ENCODE peak calls at places on chromosomes 12 and 14, in eight cellular contexts. One of them, this sample, is unnamed.

GRCh38 chr14:82694820-82695219 is 1161.2 kb upstream of the SEL1L start:
- DNase-seq in gastrocnemius medialis: no peak
- DNase-seq in glutamatergic neuron: no peak
- DNase-seq in HFF-Myc: no peak
- DNase-seq in astrocyte of the spinal cord: no peak
- DNase-seq in psoas muscle: no peak
- DNase-seq in cardiac fibroblast: no peak
- DNase-seq in A549: no peak
- DNase-seq in this sample: no peak

GRCh38 chr12:121095544-121096198 is 37.0 kb upstream of the P2RX7 start:
- DNase-seq in gastrocnemius medialis: peak
- DNase-seq in glutamatergic neuron: peak
- DNase-seq in HFF-Myc: peak
- DNase-seq in astrocyte of the spinal cord: peak
- DNase-seq in psoas muscle: peak
- DNase-seq in cardiac fibroblast: peak
- DNase-seq in A549: peak
- DNase-seq in this sample: no peak

GRCh38 chr14:96062506-96062905 is 23.3 kb downstream of the C14orf132 start:
- DNase-seq in gastrocnemius medialis: no peak
- DNase-seq in glutamatergic neuron: no peak
- DNase-seq in HFF-Myc: no peak
- DNase-seq in astrocyte of the spinal cord: no peak
- DNase-seq in psoas muscle: no peak
- DNase-seq in cardiac fibroblast: no peak
- DNase-seq in A549: no peak
- DNase-seq in this sample: no peak

GRCh38 chr12:51593539-51593938 is 2.5 kb downstream of the SCN8A start:
- DNase-seq in gastrocnemius medialis: no peak
- DNase-seq in glutamatergic neuron: no peak
- DNase-seq in HFF-Myc: peak
- DNase-seq in astrocyte of the spinal cord: peak
- DNase-seq in psoas muscle: no peak
- DNase-seq in cardiac fibroblast: peak
- DNase-seq in A549: no peak
- DNase-seq in this sample: peak

GRCh38 chr14:49612671-49613070 is 7.8 kb downstream of the RPL36AL start:
- DNase-seq in gastrocnemius medialis: no peak
- DNase-seq in glutamatergic neuron: no peak
- DNase-seq in HFF-Myc: no peak
- DNase-seq in astrocyte of the spinal cord: no peak
- DNase-seq in psoas muscle: no peak
- DNase-seq in cardiac fibroblast: no peak
- DNase-seq in A549: no peak
- DNase-seq in this sample: no peak

GRCh38 chr12:77968021-77968420 is 137.3 kb downstream of the NAV3 start:
- DNase-seq in gastrocnemius medialis: no peak
- DNase-seq in glutamatergic neuron: no peak
- DNase-seq in HFF-Myc: no peak
- DNase-seq in astrocyte of the spinal cord: no peak
- DNase-seq in psoas muscle: no peak
- DNase-seq in cardiac fibroblast: no peak
- DNase-seq in A549: no peak
- DNase-seq in this sample: no peak

GRCh38 chr12:11723993-11724392 is 74.5 kb downstream of the ETV6 start:
- DNase-seq in gastrocnemius medialis: peak
- DNase-seq in glutamatergic neuron: no peak
- DNase-seq in HFF-Myc: no peak
- DNase-seq in astrocyte of the spinal cord: peak
- DNase-seq in psoas muscle: peak
- DNase-seq in cardiac fibroblast: no peak
- DNase-seq in A549: no peak
- DNase-seq in this sample: no peak

GRCh38 chr12:92502417-92503028 is 200.3 kb upstream of the PLEKHG7 start:
- DNase-seq in gastrocnemius medialis: no peak
- DNase-seq in glutamatergic neuron: no peak
- DNase-seq in HFF-Myc: no peak
- DNase-seq in astrocyte of the spinal cord: no peak
- DNase-seq in psoas muscle: no peak
- DNase-seq in cardiac fibroblast: peak
- DNase-seq in A549: peak
- DNase-seq in this sample: no peak

GRCh38 chr12:132772551-132772950 is 10.9 kb upstream of the ANKLE2 start:
- DNase-seq in gastrocnemius medialis: no peak
- DNase-seq in glutamatergic neuron: no peak
- DNase-seq in HFF-Myc: no peak
- DNase-seq in astrocyte of the spinal cord: no peak
- DNase-seq in psoas muscle: no peak
- DNase-seq in cardiac fibroblast: no peak
- DNase-seq in A549: no peak
- DNase-seq in this sample: no peak

GRCh38 chr12:116246490-116247179 is 30.9 kb downstream of the MED13L start:
- DNase-seq in gastrocnemius medialis: no peak
- DNase-seq in glutamatergic neuron: no peak
- DNase-seq in HFF-Myc: no peak
- DNase-seq in astrocyte of the spinal cord: no peak
- DNase-seq in psoas muscle: no peak
- DNase-seq in cardiac fibroblast: no peak
- DNase-seq in A549: no peak
- DNase-seq in this sample: no peak

GRCh38 chr12:122080149-122081107 is 1.9 kb downstream of the MLXIP start:
- DNase-seq in gastrocnemius medialis: peak
- DNase-seq in glutamatergic neuron: no peak
- DNase-seq in HFF-Myc: peak
- DNase-seq in astrocyte of the spinal cord: peak
- DNase-seq in psoas muscle: peak
- DNase-seq in cardiac fibroblast: peak
- DNase-seq in A549: peak
- DNase-seq in this sample: peak

GRCh38 chr12:4164591-4165558 is 108.7 kb upstream of the CCND2 start:
- DNase-seq in gastrocnemius medialis: no peak
- DNase-seq in glutamatergic neuron: peak
- DNase-seq in HFF-Myc: no peak
- DNase-seq in astrocyte of the spinal cord: peak
- DNase-seq in psoas muscle: peak
- DNase-seq in cardiac fibroblast: peak
- DNase-seq in A549: no peak
- DNase-seq in this sample: peak

GRCh38 chr12:53070901-53071492 is 8.2 kb downstream of the SPRYD3 start:
- DNase-seq in gastrocnemius medialis: no peak
- DNase-seq in glutamatergic neuron: no peak
- DNase-seq in HFF-Myc: no peak
- DNase-seq in astrocyte of the spinal cord: no peak
- DNase-seq in psoas muscle: peak
- DNase-seq in cardiac fibroblast: no peak
- DNase-seq in A549: no peak
- DNase-seq in this sample: no peak

GRCh38 chr14:77103954-77104353 is 5.9 kb downstream of the CIPC start:
- DNase-seq in gastrocnemius medialis: no peak
- DNase-seq in glutamatergic neuron: no peak
- DNase-seq in HFF-Myc: no peak
- DNase-seq in astrocyte of the spinal cord: no peak
- DNase-seq in psoas muscle: no peak
- DNase-seq in cardiac fibroblast: no peak
- DNase-seq in A549: no peak
- DNase-seq in this sample: no peak

GRCh38 chr12:42469355-42470006 is 120.1 kb downstream of the PRICKLE1 start:
- DNase-seq in gastrocnemius medialis: no peak
- DNase-seq in glutamatergic neuron: no peak
- DNase-seq in HFF-Myc: no peak
- DNase-seq in astrocyte of the spinal cord: no peak
- DNase-seq in psoas muscle: no peak
- DNase-seq in cardiac fibroblast: no peak
- DNase-seq in A549: no peak
- DNase-seq in this sample: no peak

GRCh38 chr12:64733857-64734256 is 25.3 kb downstream of the GNS start:
- DNase-seq in gastrocnemius medialis: peak
- DNase-seq in glutamatergic neuron: no peak
- DNase-seq in HFF-Myc: no peak
- DNase-seq in astrocyte of the spinal cord: no peak
- DNase-seq in psoas muscle: peak
- DNase-seq in cardiac fibroblast: no peak
- DNase-seq in A549: peak
- DNase-seq in this sample: peak

GRCh38 chr14:35747379-35747778 is 61.7 kb downstream of the RALGAPA1 start:
- DNase-seq in gastrocnemius medialis: no peak
- DNase-seq in glutamatergic neuron: no peak
- DNase-seq in HFF-Myc: no peak
- DNase-seq in astrocyte of the spinal cord: no peak
- DNase-seq in psoas muscle: no peak
- DNase-seq in cardiac fibroblast: no peak
- DNase-seq in A549: peak
- DNase-seq in this sample: no peak

GRCh38 chr12:107536613-107537012 is 149.0 kb upstream of the PWP1 start:
- DNase-seq in gastrocnemius medialis: no peak
- DNase-seq in glutamatergic neuron: no peak
- DNase-seq in HFF-Myc: no peak
- DNase-seq in astrocyte of the spinal cord: peak
- DNase-seq in psoas muscle: no peak
- DNase-seq in cardiac fibroblast: no peak
- DNase-seq in A549: no peak
- DNase-seq in this sample: no peak

GRCh38 chr14:101760138-101761011 is 1.1 kb upstream of the PPP2R5C start:
- DNase-seq in gastrocnemius medialis: peak
- DNase-seq in glutamatergic neuron: peak
- DNase-seq in HFF-Myc: peak
- DNase-seq in astrocyte of the spinal cord: peak
- DNase-seq in psoas muscle: peak
- DNase-seq in cardiac fibroblast: peak
- DNase-seq in A549: peak
- DNase-seq in this sample: peak

GRCh38 chr14:101761032-101761880 is at the start of gene PPP2R5C:
- DNase-seq in gastrocnemius medialis: peak
- DNase-seq in glutamatergic neuron: peak
- DNase-seq in HFF-Myc: peak
- DNase-seq in astrocyte of the spinal cord: peak
- DNase-seq in psoas muscle: peak
- DNase-seq in cardiac fibroblast: peak
- DNase-seq in A549: peak
- DNase-seq in this sample: peak

GRCh38 chr14:101757839-101758211 is 3.7 kb upstream of the PPP2R5C start:
- DNase-seq in gastrocnemius medialis: no peak
- DNase-seq in glutamatergic neuron: no peak
- DNase-seq in HFF-Myc: no peak
- DNase-seq in astrocyte of the spinal cord: no peak
- DNase-seq in psoas muscle: no peak
- DNase-seq in cardiac fibroblast: no peak
- DNase-seq in A549: no peak
- DNase-seq in this sample: no peak

GRCh38 chr14:101757064-101757838 is 4.3 kb upstream of the PPP2R5C start:
- DNase-seq in gastrocnemius medialis: no peak
- DNase-seq in glutamatergic neuron: no peak
- DNase-seq in HFF-Myc: no peak
- DNase-seq in astrocyte of the spinal cord: no peak
- DNase-seq in psoas muscle: no peak
- DNase-seq in cardiac fibroblast: no peak
- DNase-seq in A549: no peak
- DNase-seq in this sample: no peak

DNA sequence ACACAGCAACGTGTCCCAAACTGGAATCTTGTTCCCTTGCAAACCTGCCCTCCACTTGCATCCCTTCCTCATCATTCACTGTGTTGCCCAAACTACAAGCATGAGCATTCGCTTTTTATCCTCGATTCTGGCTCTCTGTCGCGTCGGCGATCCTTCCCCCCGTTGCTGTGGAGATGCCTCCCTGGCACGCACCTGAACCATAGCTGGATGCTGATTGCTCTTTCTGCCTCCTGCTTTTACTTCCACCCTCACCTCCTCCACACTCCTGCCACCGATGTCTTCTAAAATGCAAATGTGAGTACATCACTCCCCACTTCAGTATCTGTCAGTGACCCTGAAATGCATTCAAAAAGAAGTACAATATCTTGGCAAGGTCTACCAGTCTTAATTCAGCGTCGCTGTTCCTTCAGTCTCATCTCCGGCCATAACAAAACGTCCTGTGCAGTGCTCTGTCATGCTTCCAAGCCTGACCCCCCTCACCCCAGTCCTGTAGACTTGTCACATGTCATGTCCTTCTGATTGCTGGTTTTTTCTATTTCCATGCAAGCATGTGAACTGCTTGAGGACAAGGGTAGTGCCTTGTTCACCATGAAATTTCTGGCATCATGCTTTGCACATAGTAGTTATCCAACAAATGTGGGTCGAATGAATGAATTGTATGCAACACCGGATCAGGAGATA is 2.5 kb upstream of the PPP2R5C start:
- DNase-seq in gastrocnemius medialis: no peak
- DNase-seq in glutamatergic neuron: no peak
- DNase-seq in HFF-Myc: no peak
- DNase-seq in astrocyte of the spinal cord: no peak
- DNase-seq in psoas muscle: no peak
- DNase-seq in cardiac fibroblast: no peak
- DNase-seq in A549: no peak
- DNase-seq in this sample: no peak
- TF ChIP-seq CTCF in gastrocnemius medialis: no peak
- TF ChIP-seq CTCF in glutamatergic neuron: no peak
- TF ChIP-seq CTCF in HFF-Myc: no peak
- TF ChIP-seq CTCF in astrocyte of the spinal cord: no peak
- TF ChIP-seq CTCF in psoas muscle: no peak
- TF ChIP-seq CTCF in cardiac fibroblast: no peak
- TF ChIP-seq CTCF in A549: no peak
- TF ChIP-seq CTCF in this sample: no peak

DNA sequence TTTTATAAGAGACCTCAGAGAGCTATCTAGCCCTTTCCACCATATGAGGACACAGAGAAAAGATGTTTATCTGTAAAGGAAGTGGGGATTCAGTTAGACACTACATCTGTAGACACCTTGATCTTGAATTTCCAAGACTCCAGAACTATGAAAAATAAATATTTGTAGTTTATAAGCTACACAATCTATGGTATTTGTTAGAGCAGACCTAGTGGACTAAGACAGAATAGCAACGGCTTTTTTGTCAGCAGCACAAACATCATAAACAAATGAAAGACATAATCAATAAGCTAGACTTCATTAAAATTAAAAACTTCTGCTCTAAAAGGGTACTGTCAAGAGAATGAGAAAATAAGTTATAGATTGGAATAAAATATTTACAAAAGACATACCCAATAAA is 810.1 kb downstream of the FSCB start:
- DNase-seq in gastrocnemius medialis: no peak
- DNase-seq in glutamatergic neuron: no peak
- DNase-seq in HFF-Myc: no peak
- DNase-seq in astrocyte of the spinal cord: no peak
- DNase-seq in psoas muscle: no peak
- DNase-seq in cardiac fibroblast: no peak
- DNase-seq in A549: no peak
- DNase-seq in this sample: no peak
- TF ChIP-seq CTCF in gastrocnemius medialis: no peak
- TF ChIP-seq CTCF in glutamatergic neuron: no peak
- TF ChIP-seq CTCF in HFF-Myc: no peak
- TF ChIP-seq CTCF in astrocyte of the spinal cord: no peak
- TF ChIP-seq CTCF in psoas muscle: no peak
- TF ChIP-seq CTCF in cardiac fibroblast: no peak
- TF ChIP-seq CTCF in A549: no peak
- TF ChIP-seq CTCF in this sample: peak

GRCh38 chr12:124497658-124498057 is 69.8 kb downstream of the NCOR2 start:
- DNase-seq in gastrocnemius medialis: peak
- DNase-seq in glutamatergic neuron: no peak
- DNase-seq in HFF-Myc: no peak
- DNase-seq in astrocyte of the spinal cord: peak
- DNase-seq in psoas muscle: peak
- DNase-seq in cardiac fibroblast: peak
- DNase-seq in A549: no peak
- DNase-seq in this sample: peak
- TF ChIP-seq CTCF in gastrocnemius medialis: no peak
- TF ChIP-seq CTCF in glutamatergic neuron: no peak
- TF ChIP-seq CTCF in HFF-Myc: no peak
- TF ChIP-seq CTCF in astrocyte of the spinal cord: no peak
- TF ChIP-seq CTCF in psoas muscle: no peak
- TF ChIP-seq CTCF in cardiac fibroblast: no peak
- TF ChIP-seq CTCF in A549: no peak
- TF ChIP-seq CTCF in this sample: no peak

GRCh38 chr12:21659383-21659782 is 1.7 kb upstream of the LDHB start:
- DNase-seq in gastrocnemius medialis: no peak
- DNase-seq in glutamatergic neuron: no peak
- DNase-seq in HFF-Myc: no peak
- DNase-seq in astrocyte of the spinal cord: no peak
- DNase-seq in psoas muscle: no peak
- DNase-seq in cardiac fibroblast: no peak
- DNase-seq in A549: peak
- DNase-seq in this sample: no peak
- TF ChIP-seq CTCF in gastrocnemius medialis: no peak
- TF ChIP-seq CTCF in glutamatergic neuron: peak
- TF ChIP-seq CTCF in HFF-Myc: no peak
- TF ChIP-seq CTCF in astrocyte of the spinal cord: no peak
- TF ChIP-seq CTCF in psoas muscle: no peak
- TF ChIP-seq CTCF in cardiac fibroblast: peak
- TF ChIP-seq CTCF in A549: no peak
- TF ChIP-seq CTCF in this sample: peak